ENCODE peak calls at places on chromosomes 3 and 15, in four cellular contexts. Y, I, G and J are unnamed samples.

GRCh38 chr3:105502333-105502732 is 135.6 kb downstream of the ALCAM start:
- DNase-seq in Y (no peak), G (no peak), I (no peak), J (no peak)

GRCh38 chr15:45021331-45021730 is 1.7 kb upstream of the SORD start:
- DNase-seq in Y (no peak), I (no peak), G (no peak), J (no peak)

GRCh38 chr3:148551767-148552260 is 145.9 kb upstream of the AGTR1 start:
- DNase-seq in Y (no peak), I (no peak), G (no peak), J (no peak)

GRCh38 chr3:52405601-52406115 is 39.2 kb downstream of the SEMA3G start:
- DNase-seq in G (no peak), I (no peak), Y (no peak), J (no peak)

GRCh38 chr3:136151219-136151618 is 44.9 kb downstream of the MSL2 start:
- DNase-seq in I (no peak), G (no peak), Y (no peak), J (no peak)

GRCh38 chr15:59539799-59540198 is 71.8 kb upstream of the GCNT3 start:
- DNase-seq in I (no peak), Y (no peak), G (no peak), J (no peak)

GRCh38 chr15:75694241-75695182 is 18.1 kb downstream of the CSPG4 start:
- DNase-seq in Y (peak), G (peak), I (no peak), J (no peak)

GRCh38 chr15:71218272-71218805 is 103.1 kb downstream of the THSD4 start:
- DNase-seq in Y (no peak), I (no peak), G (no peak), J (no peak)

GRCh38 chr3:194245975-194246561 is 105.1 kb downstream of the CPN2 start:
- DNase-seq in I (no peak), G (peak), Y (no peak), J (no peak)

GRCh38 chr3:14376348-14377043 is 25.9 kb upstream of the SLC6A6 start:
- DNase-seq in I (no peak), G (no peak), Y (no peak), J (no peak)

GRCh38 chr3:161422171-161422693 is 50.9 kb upstream of the SPTSSB start:
- DNase-seq in G (no peak), Y (no peak), I (no peak), J (no peak)
- TF ChIP-seq SUZ12 in G (no peak), Y (no peak), I (no peak), J (no peak)

GRCh38 chr3:63400259-63400860 is 122.3 kb downstream of the SYNPR start:
- DNase-seq in Y (no peak), G (no peak), I (no peak), J (no peak)
- TF ChIP-seq YY1 in Y (no peak), G (no peak), I (no peak), J (no peak)

GRCh38 chr3:161977063-161977462 is 480.5 kb downstream of the OTOL1 start:
- DNase-seq in Y (no peak), G (no peak), I (no peak), J (no peak)
- TF ChIP-seq SUZ12 in Y (no peak), G (no peak), I (no peak), J (no peak)

DNA sequence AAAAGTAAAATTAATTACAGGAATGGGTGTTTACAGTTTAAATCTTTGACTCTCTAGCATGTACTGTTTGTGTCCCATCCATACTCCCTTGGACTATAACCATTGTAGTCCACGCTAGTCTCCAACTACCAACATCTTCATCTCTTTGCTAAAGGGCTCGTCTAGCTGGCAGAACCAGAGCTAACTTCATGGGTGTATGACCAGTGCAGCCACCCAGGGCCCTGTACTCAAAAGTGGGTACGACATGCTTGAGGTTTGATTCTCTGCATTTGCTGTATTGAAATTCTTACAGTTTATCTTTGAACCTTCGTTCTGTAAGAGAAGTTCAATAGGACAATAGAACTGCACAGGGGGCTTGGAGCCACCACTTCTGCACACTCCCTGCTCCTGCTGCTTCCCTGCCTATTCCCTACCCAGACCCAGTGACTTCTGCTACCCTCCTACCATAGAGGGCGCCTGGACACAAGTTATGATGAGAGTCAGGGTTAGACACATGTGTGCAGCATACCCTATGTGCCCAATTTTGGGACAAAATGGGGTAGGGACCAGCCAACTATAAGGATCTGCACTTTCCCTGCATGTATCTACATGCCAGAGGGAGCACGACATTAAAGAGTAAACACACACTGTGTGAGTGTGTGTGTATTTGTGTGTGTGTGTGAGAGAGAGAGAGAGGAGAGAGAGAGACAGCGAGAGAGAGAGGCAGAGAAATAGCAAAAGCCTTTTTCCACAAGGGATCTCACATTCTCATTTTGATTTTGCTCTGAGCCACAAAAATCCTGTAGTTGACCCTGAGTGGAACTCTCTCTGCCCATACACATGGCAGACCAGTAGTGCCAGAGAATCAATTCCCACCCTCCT is 59.0 kb upstream of the NECTIN3 start:
- DNase-seq in I (no peak), Y (peak), G (no peak), J (peak)
- TF ChIP-seq YY1 in I (no peak), Y (no peak), G (no peak), J (no peak)

GRCh38 chr15:69554321-69554961 is 101.8 kb downstream of the RPLP1 start:
- DNase-seq in Y (peak), I (no peak), G (no peak), J (no peak)
- TF ChIP-seq SUZ12 in Y (no peak), I (no peak), G (no peak), J (no peak)

GRCh38 chr15:90479656-90480055 is 50.1 kb upstream of the CRTC3 start:
- DNase-seq in Y (no peak), G (no peak), I (no peak), J (no peak)
- TF ChIP-seq YY1 in Y (no peak), G (no peak), I (no peak), J (no peak)

DNA sequence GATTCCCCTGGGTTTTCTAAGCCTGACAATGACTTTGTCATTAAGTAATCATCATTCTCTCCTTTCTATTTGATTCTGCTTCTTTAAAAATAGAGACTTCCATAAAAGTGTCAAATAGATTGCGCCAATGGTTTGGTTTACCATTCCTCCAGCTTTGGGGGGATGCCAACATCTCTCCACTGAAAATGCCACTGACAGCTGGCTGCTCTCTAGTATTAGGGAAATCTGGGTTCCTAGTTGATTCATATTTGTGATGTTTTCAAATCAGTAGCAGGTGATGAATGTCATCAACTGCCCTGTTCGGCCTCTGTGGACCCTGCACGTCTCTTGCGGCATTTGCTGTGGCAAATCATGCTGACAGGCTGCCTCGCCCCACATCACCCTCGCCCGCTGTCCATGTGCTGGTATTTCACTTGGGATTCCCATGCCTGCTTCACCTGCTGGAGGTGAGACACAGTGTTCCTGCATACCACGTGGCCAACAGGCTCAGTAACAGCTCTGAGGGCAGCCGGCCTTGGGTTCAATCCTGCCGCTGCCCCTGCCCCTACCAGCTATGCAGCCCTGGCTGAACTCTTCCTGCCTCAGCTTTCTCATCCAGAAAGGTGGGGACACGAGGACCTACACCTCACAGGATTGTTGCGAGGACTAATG is 28.1 kb downstream of the ZXDC start:
- DNase-seq in Y (no peak), I (no peak), G (no peak), J (no peak)
- TF ChIP-seq SUZ12 in Y (no peak), I (no peak), G (no peak), J (no peak)

DNA sequence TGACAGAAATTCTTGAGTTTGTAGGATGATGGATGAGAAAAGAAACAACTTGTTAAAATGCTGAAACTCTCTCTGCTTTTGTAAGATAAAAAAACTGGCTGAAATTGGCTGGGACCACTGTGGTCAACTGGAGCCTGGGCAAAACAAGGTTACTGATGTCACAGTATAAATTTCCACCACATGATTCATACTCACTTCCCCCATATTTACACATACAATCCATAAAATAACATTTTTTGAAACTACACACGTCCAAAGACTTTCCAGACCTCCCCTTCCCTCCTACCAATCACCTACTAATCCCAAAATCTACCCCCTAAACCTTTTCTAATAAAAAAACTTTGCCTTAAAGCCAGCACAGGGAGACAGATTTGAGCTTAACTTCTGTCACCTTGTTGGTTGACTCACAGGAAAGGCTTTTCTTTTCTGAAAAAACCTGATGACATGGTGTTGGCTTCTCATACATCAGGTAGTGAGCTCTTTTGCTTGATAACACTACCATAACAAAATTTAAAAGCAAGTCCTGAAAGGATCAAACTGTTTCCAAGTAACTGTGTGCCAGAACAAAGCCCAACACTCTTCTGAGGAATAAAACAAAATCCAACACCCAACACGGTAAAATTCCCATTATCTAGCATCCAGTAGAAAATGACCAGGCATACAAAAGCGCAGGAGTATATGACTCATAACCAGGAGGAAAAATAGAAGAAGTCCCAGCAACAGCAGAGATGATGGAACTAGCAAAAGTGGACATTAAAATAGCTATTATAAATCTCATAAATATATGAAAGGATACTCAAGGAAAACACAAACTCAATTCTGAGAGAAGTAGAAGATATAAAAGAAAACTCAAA is 87.3 kb upstream of the SNRK start:
- DNase-seq in G (no peak), Y (no peak), I (no peak), J (no peak)
- TF ChIP-seq YY1 in G (no peak), Y (no peak), I (no peak), J (no peak)

GRCh38 chr15:78662028-78662427 is 21.0 kb upstream of the CHRNB4 start:
- DNase-seq in G (no peak), Y (no peak), I (no peak), J (no peak)

GRCh38 chr15:78660584-78660983 is 19.6 kb upstream of the CHRNB4 start:
- DNase-seq in I (no peak), G (no peak), Y (no peak), J (no peak)

GRCh38 chr15:78663703-78664102 is 22.7 kb upstream of the CHRNB4 start:
- DNase-seq in G (no peak), Y (no peak), I (no peak), J (no peak)

GRCh38 chr15:78658823-78659222 is 17.8 kb upstream of the CHRNB4 start:
- DNase-seq in G (no peak), Y (no peak), I (no peak), J (no peak)

DNA sequence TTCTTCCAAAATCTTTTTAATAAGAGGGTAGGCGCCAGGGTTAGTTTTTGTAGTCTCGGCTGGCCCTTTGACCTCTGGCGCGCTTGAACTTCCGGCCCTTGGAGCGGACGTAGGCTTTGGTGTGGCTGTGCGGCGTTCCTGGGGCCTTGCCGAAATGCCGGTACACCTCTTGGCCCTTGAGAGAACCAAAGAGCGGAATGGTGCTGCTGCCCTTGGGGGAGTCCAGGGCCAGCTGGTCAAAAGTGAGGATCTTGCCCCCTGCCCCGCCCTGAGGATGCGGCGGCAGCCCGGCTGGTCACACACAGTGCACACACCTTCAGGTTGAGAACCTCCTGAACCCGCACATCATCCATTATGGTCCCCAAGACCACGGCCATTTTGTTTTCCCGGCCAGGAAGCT is 20.0 kb upstream of the CHRNB4 start:
- DNase-seq in I (no peak), G (no peak), Y (no peak), J (no peak)
- TF ChIP-seq SUZ12 in I (no peak), G (no peak), Y (no peak), J (no peak)